ENCODE peak calls at places on chromosomes 2 and 18, in nine cellular contexts. U is upper lobe of right lung, A is caudate nucleus, W is HCT116, I is OCI-LY7, P is A549, V is tibial artery, M is neuronal stem cell, D is colonic mucosa. Z is an unnamed sample.

GRCh38 chr18:79982736-79983135 is 5.6 kb downstream of the TXNL4A start:
- DNase-seq in P (no peak), I (no peak), W (no peak), V (no peak), M (no peak), D (no peak), U (no peak), A (no peak), Z (no peak)

GRCh38 chr2:28338754-28339325 is 53.8 kb upstream of the FOSL2 start:
- DNase-seq in P (no peak), W (no peak), A (no peak), I (no peak), U (no peak), M (no peak), V (peak; percentile 42), D (no peak), Z (peak; percentile 35)

GRCh38 chr18:22921762-22922161 is 11.4 kb upstream of the RBBP8 start:
- DNase-seq in W (no peak), M (no peak), A (no peak), V (no peak), I (no peak), U (no peak), P (no peak), D (no peak), Z (no peak)

GRCh38 chr2:239386001-239386670 is 14.7 kb downstream of the HDAC4 start:
- DNase-seq in M (no peak), P (no peak), V (peak; percentile 56), W (no peak), A (no peak), I (no peak), D (no peak), U (no peak), Z (no peak)

GRCh38 chr18:61569176-61569892 is 236.1 kb downstream of the CDH20 start:
- DNase-seq in W (no peak), A (no peak), D (no peak), M (no peak), P (no peak), V (peak; percentile 72), I (no peak), U (no peak), Z (no peak)

GRCh38 chr18:9090578-9090977 is 11.9 kb upstream of the NDUFV2 start:
- DNase-seq in W (no peak), M (no peak), A (no peak), D (no peak), I (no peak), P (no peak), U (no peak), V (no peak), Z (no peak)

GRCh38 chr2:96157649-96158553 is 12.7 kb upstream of the DUSP2 start:
- DNase-seq in W (no peak), U (peak; percentile 64), I (no peak), V (no peak), M (no peak), D (no peak), P (no peak), A (no peak), Z (peak; percentile 74)

GRCh38 chr2:203683932-203684556 is 22.4 kb upstream of the CD28 start:
- DNase-seq in P (peak; percentile 8), D (no peak), V (no peak), U (no peak), I (no peak), M (no peak), W (no peak), A (no peak), Z (no peak)

GRCh38 chr2:75549401-75550253 is 11.1 kb downstream of the EVA1A start:
- DNase-seq in W (no peak), D (no peak), M (no peak), P (no peak), I (no peak), U (no peak), A (no peak), V (no peak), Z (no peak)

GRCh38 chr18:63962137-63962536 is 7.7 kb upstream of the SERPINB8 start:
- DNase-seq in W (no peak), U (no peak), D (no peak), P (no peak), V (no peak), A (no peak), M (no peak), I (no peak), Z (no peak)

GRCh38 chr2:63379438-63379837 is 208.8 kb downstream of the WDPCP start:
- DNase-seq in D (no peak), W (no peak), V (no peak), U (no peak), M (no peak), A (no peak), I (no peak), P (no peak), Z (no peak)

GRCh38 chr2:105239924-105240323 is 1.6 kb upstream of the GPR45 start:
- DNase-seq in M (no peak), I (no peak), U (no peak), V (no peak), D (no peak), W (no peak), A (no peak), P (no peak), Z (no peak)

GRCh38 chr2:46849741-46850474 is 65.7 kb downstream of the MCFD2 start:
- DNase-seq in A (no peak), P (no peak), D (peak; percentile 59), I (no peak), W (no peak), U (no peak), M (no peak), V (peak; percentile 74), Z (no peak)

GRCh38 chr2:175282300-175282699 is 100.8 kb upstream of the ATP5MC3 start:
- DNase-seq in D (no peak), P (peak; percentile 64), W (peak; percentile 27), A (no peak), M (no peak), I (peak; percentile 46), V (no peak), U (no peak), Z (no peak)

DNA sequence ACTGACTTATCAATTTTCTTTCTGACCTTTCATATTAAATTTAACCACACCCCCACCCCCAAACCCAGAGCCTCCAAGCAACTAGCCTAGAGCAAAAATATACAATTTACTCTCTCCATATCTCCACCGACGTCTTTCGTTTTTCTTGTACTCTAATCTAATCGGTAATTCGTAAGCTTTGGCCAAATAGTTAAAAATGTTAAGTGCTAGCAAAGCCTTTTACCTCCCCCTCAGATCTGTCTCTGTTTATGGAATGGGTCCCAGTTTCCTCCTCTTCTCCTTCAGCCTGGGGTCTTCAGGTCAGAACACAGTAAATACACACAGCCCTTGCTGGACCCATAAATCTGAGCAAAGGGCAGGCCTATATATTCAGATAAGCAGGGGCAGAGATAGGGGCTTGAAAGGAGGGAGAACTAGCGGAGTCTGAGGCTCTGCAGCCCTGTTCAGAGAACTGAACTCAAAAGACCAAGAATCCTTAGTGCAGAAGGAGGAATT is 267.4 kb downstream of the MEIS1 start:
- DNase-seq in A (no peak), I (no peak), M (no peak), U (no peak), W (no peak), D (no peak), V (no peak), P (no peak), Z (no peak)
- H3K27ac ChIP-seq in A (no peak overlapping the region), I (no peak overlapping the region), M (no peak overlapping the region), U (no peak overlapping the region), W (no peak overlapping the region), D (no peak overlapping the region), V (no peak overlapping the region), P (no peak overlapping the region), Z (peak overlapping the region; percentile 52)

DNA sequence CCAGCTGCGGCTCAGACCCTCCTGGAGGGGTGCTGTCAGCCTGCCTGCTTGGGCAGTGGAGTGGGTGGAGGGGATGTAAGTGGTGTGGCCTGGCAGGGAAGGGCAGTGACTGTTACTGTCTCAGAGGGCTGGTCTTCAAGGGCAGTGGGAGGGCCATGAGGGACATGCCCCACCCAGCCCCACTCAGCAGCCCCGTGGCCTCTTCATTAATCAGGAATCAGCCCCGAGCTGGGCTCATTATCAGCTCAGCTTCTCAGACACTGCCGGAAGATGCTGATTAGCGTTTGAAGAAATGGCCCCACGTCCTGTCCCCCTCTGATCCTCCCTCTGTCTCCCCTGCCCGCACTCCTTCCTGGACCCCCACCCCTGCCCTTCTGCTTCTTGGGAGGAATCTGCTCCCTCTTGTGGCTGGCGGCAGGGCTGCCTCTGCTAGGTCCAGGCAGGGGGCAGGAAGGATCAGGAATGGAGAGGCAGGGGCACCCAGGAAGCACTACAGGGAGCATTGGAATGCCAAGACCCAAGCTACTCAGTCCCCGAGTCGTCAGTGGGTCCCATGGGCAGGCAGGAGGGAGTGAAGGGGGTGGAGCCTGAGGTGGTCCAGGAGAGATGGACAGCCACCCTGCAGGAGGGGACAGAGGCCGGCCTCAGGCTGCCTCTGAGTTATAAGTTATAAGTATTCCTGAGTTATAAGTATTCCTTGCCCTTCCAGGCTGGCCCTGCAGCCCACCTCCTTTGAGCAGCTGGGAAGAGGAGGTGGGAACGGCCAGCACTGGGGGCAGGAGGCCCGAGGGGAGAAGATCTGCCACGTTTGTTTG is 7.0 kb downstream of the ASIC4 start:
- DNase-seq in U (no peak), V (no peak), A (no peak), I (no peak), W (no peak), M (no peak), D (no peak), P (peak; percentile 87), Z (no peak)
- H3K27ac ChIP-seq in U (no peak overlapping the region), V (no peak overlapping the region), A (no peak overlapping the region), I (no peak overlapping the region), W (peak overlapping the region; percentile 78), M (no peak overlapping the region), D (no peak overlapping the region), P (peak overlapping the region; percentile 80), Z (no peak overlapping the region)

GRCh38 chr2:222731183-222731582 is 59.7 kb downstream of the MOGAT1 start:
- DNase-seq in W (no peak), D (no peak), V (no peak), M (no peak), P (no peak), A (no peak), U (no peak), I (no peak), Z (no peak)
- H3K27ac ChIP-seq in W (no peak overlapping the region), D (no peak overlapping the region), V (peak overlapping the region; percentile 48), M (no peak overlapping the region), P (no peak overlapping the region), A (no peak overlapping the region), U (no peak overlapping the region), I (no peak overlapping the region), Z (no peak overlapping the region)

GRCh38 chr2:162242586-162243304 is 500 bp downstream of the FAP start:
- DNase-seq in I (no peak), P (no peak), W (no peak), V (no peak), D (no peak), U (no peak), M (peak; percentile 37), A (no peak), Z (no peak)

GRCh38 chr2:162245737-162246136 is 2.5 kb upstream of the FAP start:
- DNase-seq in D (no peak), M (no peak), A (no peak), V (no peak), P (no peak), U (no peak), I (no peak), W (no peak), Z (no peak)

GRCh38 chr2:162244559-162245031 is 1.4 kb upstream of the FAP start:
- DNase-seq in M (no peak), P (no peak), V (no peak), U (peak; percentile 71), A (no peak), I (no peak), D (no peak), W (peak; percentile 22), Z (no peak)

GRCh38 chr2:162243305-162243693 is at the start of gene FAP:
- DNase-seq in V (no peak), P (no peak), I (no peak), W (no peak), A (no peak), U (no peak), M (peak; percentile 23), D (no peak), Z (no peak)

GRCh38 chr2:162245051-162245450 is 1.8 kb upstream of the FAP start:
- DNase-seq in U (no peak), W (no peak), P (no peak), I (no peak), D (no peak), V (no peak), M (no peak), A (no peak), Z (no peak)
- H3K27ac ChIP-seq in U (peak overlapping the region; percentile 24), W (no peak overlapping the region), P (peak overlapping the region; percentile 26), I (no peak overlapping the region), D (peak overlapping the region; percentile 44), V (peak overlapping the region; percentile 58), M (no peak overlapping the region), A (no peak overlapping the region), Z (no peak overlapping the region)